ENCODE peak calls at places on chromosomes 3 and 15, in ten cellular contexts. L, P, O, B, E, W, R, V, I and M are unnamed samples.

GRCh38 chr3:144112036-144112435 is 140.4 kb downstream of the DIPK2A start:
- DNase-seq in L (no peak), P (no peak), O (no peak), B (no peak), E (peak), W (no peak), R (no peak), V (no peak), I (no peak), M (no peak)

GRCh38 chr3:56800373-56801150 is 1.2 kb downstream of the ARHGEF3 start:
- DNase-seq in L (peak), P (no peak), O (peak), B (no peak), E (no peak), W (peak), R (no peak), V (no peak), I (no peak), M (peak)

GRCh38 chr3:44883999-44884431 is 9.6 kb downstream of the TGM4 start:
- DNase-seq in L (no peak), P (no peak), O (no peak), B (peak), E (no peak), W (peak), R (no peak), V (no peak), I (no peak), M (no peak)

GRCh38 chr3:31142139-31142538 is 247.7 kb upstream of the GADL1 start:
- DNase-seq in L (no peak), P (no peak), O (no peak), B (no peak), E (no peak), W (no peak), R (no peak), V (no peak), I (no peak), M (no peak)

GRCh38 chr3:8873740-8874139 is 89.5 kb downstream of the RAD18 start:
- DNase-seq in L (no peak), P (no peak), O (no peak), B (no peak), E (no peak), W (no peak), R (no peak), V (no peak), I (no peak), M (no peak)

GRCh38 chr15:70226337-70226980 is 128.7 kb upstream of the TLE3 start:
- DNase-seq in L (no peak), P (no peak), O (no peak), B (no peak), E (no peak), W (no peak), R (no peak), V (no peak), I (no peak), M (no peak)

GRCh38 chr3:152021951-152022461 is 148.6 kb downstream of the SUCNR1 start:
- DNase-seq in L (no peak), P (no peak), O (no peak), B (peak), E (no peak), W (peak), R (no peak), V (no peak), I (no peak), M (no peak)

GRCh38 chr3:65946438-65946837 is 92.3 kb downstream of the MAGI1 start:
- DNase-seq in L (no peak), P (peak), O (no peak), B (no peak), E (no peak), W (peak), R (no peak), V (no peak), I (no peak), M (no peak)

GRCh38 chr3:159892171-159892791 is 96.4 kb upstream of the IL12A start:
- DNase-seq in L (no peak), P (no peak), O (no peak), B (no peak), E (no peak), W (no peak), R (no peak), V (no peak), I (no peak), M (no peak)

GRCh38 chr3:149969110-149969944 is 1.4 kb downstream of the PFN2 start:
- DNase-seq in L (peak), P (no peak), O (no peak), B (peak), E (peak), W (peak), R (peak), V (no peak), I (peak), M (no peak)

GRCh38 chr3:182248349-182248880 is 536.7 kb downstream of the SOX2 start:
- DNase-seq in L (no peak), P (no peak), O (no peak), B (peak), E (no peak), W (no peak), R (no peak), V (no peak), I (peak), M (no peak)

GRCh38 chr15:62977952-62978811 is 64.4 kb upstream of the TPM1 start:
- DNase-seq in L (no peak), P (no peak), O (no peak), B (no peak), E (no peak), W (no peak), R (no peak), V (no peak), I (no peak), M (no peak)

GRCh38 chr15:59406446-59406845 is 31.5 kb upstream of the FAM81A start:
- DNase-seq in L (no peak), P (no peak), O (no peak), B (no peak), E (no peak), W (no peak), R (no peak), V (no peak), I (no peak), M (no peak)

DNA sequence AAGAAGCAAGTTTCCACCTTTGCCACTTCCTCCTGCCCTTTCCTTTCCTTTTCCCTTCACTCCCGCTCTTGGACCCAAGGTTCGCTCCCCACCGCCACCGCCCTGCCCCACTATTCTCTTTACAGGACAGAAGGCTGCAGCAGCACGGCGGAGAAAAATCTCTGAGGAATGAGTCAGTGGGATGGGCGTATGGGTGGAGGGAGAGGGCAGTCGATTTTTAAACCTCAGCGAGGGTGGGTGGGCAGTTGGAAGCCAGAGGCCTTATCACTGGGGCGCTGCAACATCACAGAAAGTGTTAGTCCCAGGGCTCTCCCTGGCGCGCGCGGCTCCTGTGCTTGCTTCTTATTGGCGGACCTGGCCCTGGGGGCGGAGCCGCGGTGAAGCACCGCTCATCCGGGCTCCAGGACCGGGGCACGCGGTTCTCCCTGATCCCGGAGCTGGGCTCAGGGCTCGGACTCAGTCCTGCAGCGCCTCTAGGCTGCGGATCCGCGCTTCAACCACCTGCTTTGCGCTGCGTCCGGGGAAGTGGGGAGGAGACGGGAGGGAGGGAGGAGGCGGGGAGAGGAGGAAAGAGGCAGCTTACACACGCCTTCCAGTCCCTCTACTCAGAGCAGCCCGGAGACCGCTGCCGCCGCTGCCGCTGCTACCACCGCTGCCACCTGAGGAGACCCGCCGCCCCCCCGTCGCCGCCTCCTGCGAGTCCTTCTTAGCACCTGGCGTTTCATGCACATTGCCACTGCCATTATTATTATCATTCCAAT is at the start of gene ALCAM:
- DNase-seq in L (peak), P (peak), O (peak), B (peak), E (peak), W (peak), R (peak), V (peak), I (peak), M (peak)
- TF ChIP-seq POLR2A in L (peak), P (no peak), O (peak), B (no peak), E (peak), W (no peak), R (no peak), V (no peak), I (no peak), M (peak)

GRCh38 chr3:15458212-15458780 is 30.9 kb downstream of the EAF1 start:
- DNase-seq in L (no peak), P (no peak), O (no peak), B (no peak), E (no peak), W (no peak), R (no peak), V (no peak), I (peak), M (no peak)

GRCh38 chr3:15462451-15462850 is 35.1 kb downstream of the EAF1 start:
- DNase-seq in L (no peak), P (no peak), O (no peak), B (no peak), E (no peak), W (no peak), R (no peak), V (no peak), I (no peak), M (no peak)

GRCh38 chr3:15465876-15466585 is 38.6 kb downstream of the EAF1 start:
- DNase-seq in L (no peak), P (peak), O (no peak), B (no peak), E (no peak), W (no peak), R (no peak), V (no peak), I (no peak), M (no peak)

DNA sequence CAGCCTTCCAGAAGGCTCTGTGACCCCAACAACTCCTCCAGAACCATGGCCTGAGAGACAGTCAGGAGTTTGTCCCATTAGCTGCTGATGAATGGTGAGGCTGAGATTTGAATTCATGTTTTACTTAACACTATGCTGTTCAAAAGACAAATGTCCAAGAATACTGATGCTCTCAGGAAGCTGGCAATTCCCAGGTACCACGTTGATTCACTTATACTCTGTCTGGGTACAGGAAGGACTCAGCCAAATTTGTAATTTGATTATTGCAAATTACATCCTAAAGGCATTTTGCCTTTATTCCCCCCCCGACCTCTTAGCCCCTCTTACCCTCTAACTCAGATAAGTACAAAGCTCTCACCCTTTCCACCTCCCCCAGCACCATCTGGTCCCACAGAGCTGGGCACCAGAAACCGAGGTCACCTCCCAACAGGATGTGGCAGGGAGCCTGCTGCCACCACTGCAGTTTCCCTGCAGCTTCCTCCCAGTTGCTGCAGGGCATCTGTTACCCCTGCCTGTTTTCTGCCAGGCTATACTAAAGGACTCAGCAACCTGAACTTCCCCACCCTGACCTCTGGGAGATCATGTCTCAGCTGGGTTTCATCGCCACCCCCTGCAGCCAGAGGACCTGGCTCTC is 33.6 kb downstream of the EAF1 start:
- DNase-seq in L (no peak), P (no peak), O (no peak), B (no peak), E (no peak), W (no peak), R (no peak), V (no peak), I (no peak), M (no peak)
- TF ChIP-seq POLR2AphosphoS5 in L (no peak), P (no peak), O (no peak), B (no peak), E (no peak), W (no peak), R (no peak), V (no peak), I (no peak), M (no peak)

GRCh38 chr15:25862087-25862468 is 1.0 kb downstream of the ATP10A start:
- DNase-seq in L (no peak), P (no peak), O (no peak), B (no peak), E (peak), W (no peak), R (no peak), V (no peak), I (no peak), M (no peak)
- TF ChIP-seq POLR2A in L (no peak), P (no peak), O (no peak), B (no peak), E (no peak), W (no peak), R (no peak), V (no peak), I (no peak), M (no peak)

GRCh38 chr15:38885001-38885400 is 320.4 kb upstream of the RASGRP1 start:
- DNase-seq in L (no peak), P (no peak), O (no peak), B (no peak), E (no peak), W (peak), R (no peak), V (no peak), I (peak), M (no peak)

GRCh38 chr15:38882226-38882625 is 317.6 kb upstream of the RASGRP1 start:
- DNase-seq in L (no peak), P (no peak), O (no peak), B (no peak), E (no peak), W (no peak), R (no peak), V (no peak), I (no peak), M (no peak)

GRCh38 chr15:38886315-38887163 is 321.9 kb upstream of the RASGRP1 start:
- DNase-seq in L (no peak), P (no peak), O (no peak), B (no peak), E (no peak), W (no peak), R (no peak), V (no peak), I (no peak), M (no peak)

GRCh38 chr15:38885477-38885952 is 320.9 kb upstream of the RASGRP1 start:
- DNase-seq in L (no peak), P (no peak), O (no peak), B (no peak), E (peak), W (no peak), R (no peak), V (no peak), I (no peak), M (no peak)

GRCh38 chr15:38883987-38884386 is 319.4 kb upstream of the RASGRP1 start:
- DNase-seq in L (no peak), P (no peak), O (no peak), B (no peak), E (no peak), W (peak), R (no peak), V (no peak), I (no peak), M (no peak)
- TF ChIP-seq POLR2AphosphoS5 in L (no peak), P (no peak), O (no peak), B (no peak), E (no peak), W (peak), R (no peak), V (no peak), I (no peak), M (no peak)

DNA sequence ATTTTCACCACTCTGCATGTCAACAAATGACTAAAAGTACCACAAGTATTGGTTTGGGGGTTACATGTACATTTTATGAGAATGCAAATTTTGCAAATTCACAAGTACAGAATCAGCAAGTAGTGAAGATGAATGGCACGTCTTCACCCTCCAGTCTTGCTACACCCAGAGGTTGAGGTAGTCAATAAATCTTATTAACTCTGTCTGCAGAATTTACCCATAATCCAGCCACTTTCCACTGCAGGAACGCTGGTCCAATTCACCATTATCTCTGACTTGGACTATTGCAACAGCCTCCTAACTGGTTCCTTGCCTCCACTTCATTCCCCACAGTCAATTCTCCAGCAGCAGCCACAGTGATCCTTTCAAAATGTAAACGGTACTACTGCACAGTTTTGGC is 10.6 kb downstream of the PSMA4 start:
- DNase-seq in L (no peak), P (no peak), O (no peak), B (no peak), E (no peak), W (no peak), R (no peak), V (no peak), I (no peak), M (no peak)
- TF ChIP-seq POLR2A in L (no peak), P (no peak), O (no peak), B (no peak), E (no peak), W (no peak), R (no peak), V (no peak), I (no peak), M (peak)

GRCh38 chr15:99249270-99249817 is at the start of gene TTC23:
- DNase-seq in L (peak), P (no peak), O (no peak), B (peak), E (peak), W (peak), R (no peak), V (no peak), I (peak), M (no peak)
- TF ChIP-seq POLR2AphosphoS5 in L (peak), P (no peak), O (peak), B (peak), E (peak), W (peak), R (no peak), V (peak), I (peak), M (no peak)

DNA sequence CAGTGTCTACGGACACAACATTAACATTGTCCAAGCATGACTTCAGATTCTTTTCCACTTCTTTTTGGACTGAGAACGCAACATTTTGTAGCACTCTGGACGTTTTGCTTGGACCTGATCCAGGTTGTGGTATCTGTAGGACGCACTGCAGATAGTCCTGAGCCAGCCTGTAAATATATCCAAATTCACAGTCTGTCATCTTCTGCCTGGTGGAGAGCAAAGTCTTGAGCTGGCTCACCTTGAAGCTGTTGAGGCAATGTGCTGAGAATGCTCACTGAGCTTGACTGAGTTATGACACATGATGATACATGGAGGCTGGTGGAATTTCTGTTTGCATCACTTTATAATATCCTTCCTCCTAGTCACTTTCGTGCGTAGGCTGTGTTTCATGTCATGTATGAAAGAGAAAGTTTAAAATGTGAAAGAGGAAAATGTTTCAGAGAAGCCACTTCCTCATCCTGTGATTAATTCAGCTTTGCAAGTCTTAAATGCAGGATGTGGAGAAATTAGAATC is at the start of gene BCL2A1:
- DNase-seq in L (peak), P (no peak), O (peak), B (no peak), E (no peak), W (peak), R (no peak), V (no peak), I (no peak), M (no peak)
- TF ChIP-seq POLR2A in L (peak), P (no peak), O (no peak), B (no peak), E (peak), W (no peak), R (no peak), V (no peak), I (no peak), M (peak)